ENCODE peak calls at places on chromosomes 5 and 9, in five cellular contexts. C is GM20000, T is small intestine, M is GM23248, Q is neural progenitor cell. K is an unnamed sample.

GRCh38 chr5:95835682-95836405 is 13.3 kb upstream of the GLRX start:
- DNase-seq in C (no peak), T (no peak), M (peak; percentile 59), Q (no peak), K (no peak)

GRCh38 chr5:135055385-135055784 is 21.4 kb upstream of the PITX1 start:
- DNase-seq in C (no peak), T (no peak), M (no peak), Q (no peak), K (no peak)

GRCh38 chr9:122940603-122941559 is at the start of gene RABGAP1:
- DNase-seq in C (peak; percentile 97), T (peak; percentile 99), M (peak; percentile 100), Q (peak; percentile 100), K (peak; percentile 99)

GRCh38 chr5:35416217-35416988 is 186.1 kb upstream of the PRLR start:
- DNase-seq in C (no peak), T (no peak), M (no peak), Q (no peak), K (no peak)

GRCh38 chr9:86175743-86176456 is 76.5 kb upstream of the GOLM1 start:
- DNase-seq in C (no peak), T (no peak), M (no peak), Q (no peak), K (no peak)

GRCh38 chr9:70170151-70170795 is 88.5 kb upstream of the SMC5 start:
- DNase-seq in C (no peak), T (no peak), M (no peak), Q (no peak), K (no peak)

GRCh38 chr9:272251-273213 is 57.9 kb downstream of the DOCK8 start:
- DNase-seq in C (peak; percentile 78), T (peak; percentile 62), M (no peak), Q (no peak), K (peak; percentile 92)

GRCh38 chr9:96721731-96722429 is 56.0 kb downstream of the ZNF510 start:
- DNase-seq in C (no peak), T (no peak), M (no peak), Q (no peak), K (no peak)

GRCh38 chr9:29691758-29692407 is 2118.6 kb upstream of the C9orf72 start:
- DNase-seq in C (peak; percentile 13), T (no peak), M (no peak), Q (peak; percentile 79), K (peak; percentile 15)

GRCh38 chr9:20623021-20623747 is 885 bp upstream of the MLLT3 start:
- DNase-seq in C (peak; percentile 24), T (peak; percentile 47), M (peak; percentile 53), Q (peak; percentile 32), K (peak; percentile 29)

GRCh38 chr9:19485193-19485592 is 76.4 kb downstream of the ACER2 start:
- DNase-seq in C (no peak), T (no peak), M (no peak), Q (no peak), K (no peak)